ENCODE peak calls at places on chromosomes 11 and 22, in four cellular contexts. N is hepatocyte, R is kidney, A is AG04450. X is an unnamed sample.

GRCh38 chr11:35040221-35040942 is 98.6 kb upstream of the CD44 start:
- DNase-seq in A (no peak), N (no peak), R (no peak), X (peak; percentile 60)

GRCh38 chr22:17847360-17848078 is 73.2 kb upstream of the BID start:
- DNase-seq in A (no peak), N (no peak), R (no peak), X (no peak)

GRCh38 chr11:120306519-120307242 is 18.4 kb upstream of the TLCD5 start:
- DNase-seq in N (peak; percentile 81), R (peak; percentile 72), A (peak; percentile 63), X (no peak)

GRCh38 chr22:23789638-23790037 is 2.9 kb downstream of the SMARCB1 start:
- DNase-seq in A (no peak), R (peak; percentile 13), N (no peak), X (no peak)

GRCh38 chr11:116771935-116772334 is 852 bp downstream of the BUD13 start:
- DNase-seq in N (no peak), A (no peak), R (no peak), X (no peak)

GRCh38 chr22:45425101-45425500 is 11.6 kb downstream of the RIBC2 start:
- DNase-seq in N (peak; percentile 4), A (no peak), R (peak; percentile 13), X (no peak)

GRCh38 chr11:20162824-20163777 is 2.8 kb upstream of the DBX1 start:
- DNase-seq in R (no peak), A (no peak), N (peak; percentile 35), X (no peak)

GRCh38 chr11:11409916-11410315 is 56.9 kb upstream of the CSNK2A3 start:
- DNase-seq in A (no peak), R (no peak), N (no peak), X (no peak)

GRCh38 chr11:117528061-117528780 is 200.6 kb downstream of the CEP164 start:
- DNase-seq in A (no peak), N (no peak), R (no peak), X (no peak)

GRCh38 chr22:25950101-25950500 is 208.1 kb downstream of the MYO18B start:
- DNase-seq in A (no peak), R (no peak), N (no peak), X (no peak)

GRCh38 chr11:43135966-43136534 is 175.7 kb upstream of the API5 start:
- DNase-seq in A (no peak), R (no peak), N (peak; percentile 16), X (no peak)

GRCh38 chr11:95588821-95589220 is 200.8 kb downstream of the FAM76B start:
- DNase-seq in N (no peak), A (no peak), R (no peak), X (no peak)

GRCh38 chr11:119285431-119285830 is 31.5 kb downstream of the MCAM start:
- DNase-seq in A (no peak), R (no peak), N (no peak), X (no peak)

GRCh38 chr11:92964471-92964870 is 5.0 kb upstream of the MTNR1B start:
- DNase-seq in N (peak; percentile 18), A (no peak), R (no peak), X (no peak)

GRCh38 chr22:46046299-46046685 is 69.3 kb upstream of the WNT7B start:
- DNase-seq in R (peak; percentile 43), A (no peak), N (no peak), X (no peak)

GRCh38 chr11:3962406-3962840 is 107.0 kb downstream of the STIM1 start:
- DNase-seq in N (no peak), R (no peak), A (no peak), X (no peak)

GRCh38 chr11:15800121-15800800 is 556.1 kb downstream of the SOX6 start:
- DNase-seq in N (peak; percentile 19), A (no peak), R (no peak), X (no peak)

GRCh38 chr11:118785362-118785761 is 5.6 kb downstream of the DDX6 start:
- DNase-seq in R (no peak), N (peak; percentile 17), A (no peak), X (no peak)

GRCh38 chr11:126354631-126355323 is 709 bp upstream of the ST3GAL4 start:
- DNase-seq in R (no peak), N (no peak), A (no peak), X (no peak)

GRCh38 chr22:38760477-38761201 is 4.8 kb upstream of the SUN2 start:
- DNase-seq in A (no peak), R (no peak), N (no peak), X (no peak)

GRCh38 chr11:125343086-125343731 is 152.9 kb downstream of the FEZ1 start:
- DNase-seq in R (no peak), A (no peak), N (no peak), X (no peak)

GRCh38 chr22:39360674-39361413 is 11.1 kb downstream of the SYNGR1 start:
- DNase-seq in R (no peak), A (no peak), N (no peak), X (no peak)

DNA sequence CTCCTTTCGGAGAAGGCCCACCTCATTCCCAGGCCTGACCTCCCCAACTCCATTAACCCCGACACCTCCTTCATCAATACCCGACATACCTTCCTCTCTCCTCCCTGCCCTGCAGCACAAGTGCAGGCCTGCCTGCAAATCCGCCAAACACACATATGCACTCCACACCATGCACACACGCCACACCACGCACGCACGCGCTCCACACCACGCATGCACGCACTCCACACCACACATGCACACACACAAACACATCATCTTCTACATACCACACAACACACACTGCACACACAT is 629.6 kb downstream of the TBC1D22A start:
- DNase-seq in R (no peak), A (no peak), N (no peak), X (no peak)
- H3K9me3 ChIP-seq in R (no peaks in the 10 kb centered on the region), A (peaks cover 9% of the 10 kb centered on the region), N (no peaks in the 10 kb centered on the region), X (no peaks in the 10 kb centered on the region)

GRCh38 chr11:101226617-101227016 is 97.0 kb upstream of the PGR start:
- DNase-seq in A (no peak), R (no peak), N (no peak), X (no peak)
- H3K9me3 ChIP-seq in A (peaks cover 16% of the 10 kb centered on the region), R (peaks cover 5% of the 10 kb centered on the region), N (no peaks in the 10 kb centered on the region), X (no peaks in the 10 kb centered on the region)

DNA sequence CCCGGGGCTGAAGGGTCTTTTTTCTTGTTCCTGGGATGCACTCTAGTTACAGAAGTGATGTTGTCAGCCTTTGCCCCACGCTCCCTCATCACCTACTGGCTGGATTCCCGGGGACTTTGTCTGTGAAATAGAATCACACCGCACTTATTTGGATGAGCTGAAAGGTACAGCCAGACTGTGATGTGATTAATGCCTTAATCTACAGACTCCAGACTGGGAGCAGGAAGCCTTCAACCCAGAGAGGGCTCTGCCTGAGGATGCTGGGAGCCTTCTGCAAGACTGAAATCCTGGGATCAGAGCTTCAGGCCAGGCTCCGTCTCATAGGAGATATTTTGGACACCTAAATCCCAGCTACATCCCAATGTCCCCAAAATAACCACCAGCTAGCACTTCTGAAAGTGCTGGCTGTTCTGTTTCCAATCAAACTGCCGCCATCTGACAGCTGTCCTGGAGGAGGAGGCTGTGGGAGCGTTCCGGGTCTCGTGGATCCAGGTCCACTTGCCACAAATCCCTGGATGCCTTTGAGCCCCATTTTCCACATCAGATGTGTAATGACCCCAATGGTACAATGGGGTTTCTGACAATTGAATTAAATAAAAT is 688.5 kb downstream of the TBC1D22A start:
- DNase-seq in N (no peak), A (no peak), R (no peak), X (no peak)
- H3K9me3 ChIP-seq in N (no peaks in the 10 kb centered on the region), A (peaks cover 45% of the 10 kb centered on the region), R (peaks cover 10% of the 10 kb centered on the region), X (no peaks in the 10 kb centered on the region)

DNA sequence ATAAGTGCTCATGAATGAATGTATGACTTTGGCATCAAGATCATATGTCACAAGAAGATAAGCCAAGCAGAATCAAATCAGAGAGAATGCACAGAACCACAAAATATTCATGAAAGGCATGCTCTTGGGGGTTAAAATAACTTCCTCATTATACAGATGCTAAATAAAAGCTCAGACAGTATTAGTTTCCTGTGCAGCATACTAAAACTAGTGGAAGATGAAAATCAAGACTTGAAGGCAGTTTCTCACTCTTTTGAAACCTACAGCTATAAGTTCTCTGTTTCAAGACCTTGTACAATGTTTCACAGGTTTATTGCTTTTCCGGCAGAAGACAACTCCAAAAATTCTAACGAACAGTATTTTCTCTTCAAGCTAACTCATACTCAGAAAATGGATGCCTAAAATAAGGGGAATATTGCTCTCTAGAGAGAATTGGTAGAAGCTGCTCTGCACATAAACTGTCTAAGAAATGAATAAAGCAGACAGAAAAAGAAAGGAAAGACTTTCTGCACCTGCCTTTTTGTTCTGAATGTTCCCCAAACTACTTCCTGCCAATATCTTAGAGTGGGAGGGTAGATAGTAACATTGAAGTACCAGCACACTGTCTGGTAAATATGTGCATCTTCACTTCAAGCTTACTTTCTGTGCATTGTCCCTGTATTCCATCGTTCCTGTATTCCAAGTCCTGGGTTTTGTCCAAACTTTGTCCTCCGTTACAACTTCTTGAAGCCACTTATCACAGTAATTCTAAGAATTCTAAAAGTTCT is 639.4 kb upstream of the FAT3 start:
- DNase-seq in R (no peak), A (no peak), N (no peak), X (no peak)
- H3K9me3 ChIP-seq in R (no peaks in the 10 kb centered on the region), A (no peaks in the 10 kb centered on the region), N (no peaks in the 10 kb centered on the region), X (no peaks in the 10 kb centered on the region)

GRCh38 chr22:47445716-47446290 is 683.4 kb downstream of the TBC1D22A start:
- DNase-seq in N (no peak), A (no peak), R (no peak), X (no peak)

GRCh38 chr22:47444746-47445065 is 682.3 kb downstream of the TBC1D22A start:
- DNase-seq in N (no peak), A (no peak), R (no peak), X (no peak)

GRCh38 chr22:47445212-47445611 is 682.8 kb downstream of the TBC1D22A start:
- DNase-seq in N (no peak), A (no peak), R (no peak), X (no peak)

GRCh38 chr22:47443836-47444745 is 681.6 kb downstream of the TBC1D22A start:
- DNase-seq in N (no peak), R (no peak), A (no peak), X (no peak)

GRCh38 chr22:47442821-47443220 is 680.4 kb downstream of the TBC1D22A start:
- DNase-seq in N (no peak), R (no peak), A (no peak), X (no peak)
- H3K9me3 ChIP-seq in N (no peaks in the 10 kb centered on the region), R (no peaks in the 10 kb centered on the region), A (peaks cover 45% of the 10 kb centered on the region), X (no peaks in the 10 kb centered on the region)

DNA sequence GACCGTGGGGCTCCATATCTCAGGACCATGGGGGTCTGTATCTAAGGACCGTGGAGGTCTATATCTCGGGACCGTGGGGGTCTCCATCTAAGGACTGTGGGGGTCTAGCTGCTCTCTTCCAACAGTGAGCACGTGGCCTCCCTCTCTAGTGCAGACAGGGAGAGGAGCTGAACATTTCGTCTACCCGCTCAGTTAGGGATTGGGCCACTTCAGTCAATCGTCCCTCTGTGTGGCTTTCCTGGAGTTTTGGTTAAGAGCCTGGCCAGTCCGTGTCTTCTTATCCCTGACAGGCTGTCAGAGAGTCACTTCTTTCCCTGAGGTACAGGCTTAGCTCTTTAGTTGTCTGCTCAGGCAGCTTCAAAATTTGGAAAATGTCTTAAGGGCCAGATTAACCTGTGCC is 3.1 kb downstream of the KRTAP5-1 start:
- DNase-seq in A (no peak), N (no peak), R (no peak), X (no peak)
- H3K9me3 ChIP-seq in A (peaks cover 7% of the 10 kb centered on the region), N (no peaks in the 10 kb centered on the region), R (no peaks in the 10 kb centered on the region), X (peaks cover 9% of the 10 kb centered on the region)